ENCODE peak calls at places on chromosomes 6 and 20, in four cellular contexts. X is mesendoderm, O is IMR-90, C is H1. N is an unnamed sample.

GRCh38 chr20:42204261-42204660 is 586.1 kb upstream of the CHD6 start:
- DNase-seq in X (peak), O (no peak), C (no peak), N (peak)

GRCh38 chr20:4084096-4084495 is 68.7 kb upstream of the RNF24 start:
- DNase-seq in X (no peak), O (no peak), C (no peak), N (no peak)

GRCh38 chr20:24692429-24693190 is 223.2 kb downstream of the SYNDIG1 start:
- DNase-seq in X (no peak), O (no peak), C (peak), N (no peak)

GRCh38 chr6:43334466-43335095 is 26.0 kb upstream of the CRIP3 start:
- DNase-seq in X (peak), O (peak), C (no peak), N (peak)

GRCh38 chr6:403659-404655 is 12.4 kb downstream of the IRF4 start:
- DNase-seq in X (no peak), O (no peak), C (no peak), N (no peak)

GRCh38 chr6:17281497-17282481 is 628 bp downstream of the RBM24 start:
- DNase-seq in X (peak), O (peak), C (peak), N (peak)

GRCh38 chr6:98526465-98526864 is 307.9 kb upstream of the POU3F2 start:
- DNase-seq in X (no peak), O (no peak), C (no peak), N (no peak)

GRCh38 chr6:133495205-133495903 is 254.2 kb downstream of the EYA4 start:
- DNase-seq in X (no peak), O (no peak), C (no peak), N (no peak)

GRCh38 chr20:61923371-61924166 is 142.1 kb downstream of the TAF4 start:
- DNase-seq in X (no peak), O (no peak), C (peak), N (no peak)

GRCh38 chr6:11188161-11188915 is 44.1 kb downstream of the NEDD9 start:
- DNase-seq in X (no peak), O (peak), C (no peak), N (no peak)

GRCh38 chr6:87376643-87377042 is 31.1 kb upstream of the CFAP206 start:
- DNase-seq in X (no peak), O (no peak), C (no peak), N (no peak)

GRCh38 chr6:132188865-132189264 is 212.4 kb downstream of the MOXD1 start:
- DNase-seq in X (no peak), O (peak), C (no peak), N (no peak)

GRCh38 chr6:130913119-130913518 is 85.9 kb downstream of the SMLR1 start:
- DNase-seq in X (peak), O (no peak), C (no peak), N (no peak)

GRCh38 chr6:159919011-159919511 is 28.3 kb downstream of the MAS1 start:
- DNase-seq in X (no peak), O (peak), C (no peak), N (no peak)

GRCh38 chr20:61661583-61661982 is 404.1 kb downstream of the TAF4 start:
- DNase-seq in X (no peak), O (no peak), C (no peak), N (no peak)

GRCh38 chr6:167647333-167647732 is 179.4 kb upstream of the AFDN start:
- DNase-seq in X (peak), O (no peak), C (no peak), N (no peak)

GRCh38 chr6:168725821-168726220 is 284.8 kb downstream of the SMOC2 start:
- DNase-seq in X (no peak), O (no peak), C (no peak), N (no peak)

GRCh38 chr6:1024587-1024986 is 287.3 kb upstream of the FOXQ1 start:
- DNase-seq in X (peak), O (peak), C (no peak), N (no peak)

GRCh38 chr20:63148696-63149095 is 67.2 kb downstream of the YTHDF1 start:
- DNase-seq in X (no peak), O (no peak), C (no peak), N (no peak)

GRCh38 chr20:53735536-53736050 is 142.0 kb upstream of the ZNF217 start:
- DNase-seq in X (no peak), O (peak), C (no peak), N (no peak)

GRCh38 chr6:13278184-13278583 is 50.2 kb downstream of the TBC1D7 start:
- DNase-seq in X (peak), O (no peak), C (peak), N (no peak)

GRCh38 chr6:11224252-11224965 is 8.1 kb downstream of the NEDD9 start:
- DNase-seq in X (no peak), O (peak), C (no peak), N (no peak)

GRCh38 chr6:24621626-24622360 is 24.2 kb downstream of the KIAA0319 start:
- DNase-seq in X (no peak), O (no peak), C (no peak), N (no peak)

GRCh38 chr6:87088076-87088475 is 6.8 kb downstream of the CGA start:
- DNase-seq in X (no peak), O (no peak), C (no peak), N (no peak)

GRCh38 chr6:141988954-141989705 is 143.6 kb upstream of the GJE1 start:
- DNase-seq in X (peak), O (peak), C (peak), N (peak)

GRCh38 chr6:37521674-37522073 is 22.0 kb upstream of the CCDC167 start:
- DNase-seq in X (no peak), O (no peak), C (no peak), N (no peak)

GRCh38 chr20:49727473-49727872 is 13.8 kb upstream of the B4GALT5 start:
- DNase-seq in X (no peak), O (no peak), C (no peak), N (no peak)

GRCh38 chr20:58511364-58511763 is 3.8 kb downstream of the APCDD1L start:
- DNase-seq in X (no peak), O (peak), C (no peak), N (no peak)

GRCh38 chr6:164124986-164125385 is 710.5 kb downstream of the QKI start:
- DNase-seq in X (no peak), O (no peak), C (no peak), N (no peak)

GRCh38 chr6:129114992-129115391 is 232.1 kb downstream of the LAMA2 start:
- DNase-seq in X (no peak), O (no peak), C (no peak), N (no peak)

GRCh38 chr20:3115190-3116107 is 30.9 kb upstream of the AVP start:
- DNase-seq in X (peak), O (peak), C (peak), N (peak)

GRCh38 chr6:158593670-158594069 is 33.8 kb downstream of the TMEM181 start:
- DNase-seq in X (no peak), O (no peak), C (no peak), N (no peak)

GRCh38 chr6:85923013-85923430 is 280.3 kb upstream of the SYNCRIP start:
- DNase-seq in X (peak), O (peak), C (peak), N (peak)

GRCh38 chr6:166830891-166831363 is 125.4 kb downstream of the RNASET2 start:
- DNase-seq in X (no peak), O (no peak), C (no peak), N (no peak)

GRCh38 chr6:31614075-31614619 is 887 bp upstream of the AIF1 start:
- DNase-seq in X (no peak), O (no peak), C (no peak), N (no peak)
- H2BK15ac ChIP-seq in X (no peak), O (no peak), C (peak), N (no peak)

DNA sequence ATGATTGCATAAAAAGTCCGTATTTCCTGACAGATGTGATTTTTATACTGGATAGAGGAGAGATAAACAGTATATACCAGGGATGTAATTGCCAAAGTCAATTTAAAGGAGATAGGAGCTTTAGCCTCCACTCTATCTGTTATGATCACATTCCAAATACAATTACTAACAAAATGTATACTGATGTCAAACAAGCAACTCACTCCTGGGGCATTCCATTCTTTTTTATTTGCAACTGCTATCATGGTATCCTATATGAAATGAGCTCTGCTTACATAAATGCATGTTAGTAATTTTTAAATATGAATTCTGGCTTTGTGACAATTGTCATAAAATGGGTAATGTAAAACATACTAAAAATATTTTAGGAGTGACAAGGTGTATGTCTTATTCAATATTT is 751.1 kb downstream of the HACE1 start:
- DNase-seq in X (no peak), O (no peak), C (no peak), N (no peak)
- H3K27ac ChIP-seq in X (no peak), O (no peak), C (no peak), N (no peak)

GRCh38 chr6:34887753-34888440 is at the start of gene TAF11:
- DNase-seq in X (peak), O (peak), C (peak), N (peak)

GRCh38 chr6:34890526-34890910 is 1.5 kb downstream of the ANKS1A start:
- DNase-seq in X (no peak), O (no peak), C (no peak), N (no peak)

GRCh38 chr6:34891296-34891695 is 2.2 kb downstream of the ANKS1A start:
- DNase-seq in X (no peak), O (no peak), C (no peak), N (no peak)

GRCh38 chr6:34888441-34888820 is 589 bp upstream of the TAF11 start:
- DNase-seq in X (no peak), O (no peak), C (no peak), N (no peak)

DNA sequence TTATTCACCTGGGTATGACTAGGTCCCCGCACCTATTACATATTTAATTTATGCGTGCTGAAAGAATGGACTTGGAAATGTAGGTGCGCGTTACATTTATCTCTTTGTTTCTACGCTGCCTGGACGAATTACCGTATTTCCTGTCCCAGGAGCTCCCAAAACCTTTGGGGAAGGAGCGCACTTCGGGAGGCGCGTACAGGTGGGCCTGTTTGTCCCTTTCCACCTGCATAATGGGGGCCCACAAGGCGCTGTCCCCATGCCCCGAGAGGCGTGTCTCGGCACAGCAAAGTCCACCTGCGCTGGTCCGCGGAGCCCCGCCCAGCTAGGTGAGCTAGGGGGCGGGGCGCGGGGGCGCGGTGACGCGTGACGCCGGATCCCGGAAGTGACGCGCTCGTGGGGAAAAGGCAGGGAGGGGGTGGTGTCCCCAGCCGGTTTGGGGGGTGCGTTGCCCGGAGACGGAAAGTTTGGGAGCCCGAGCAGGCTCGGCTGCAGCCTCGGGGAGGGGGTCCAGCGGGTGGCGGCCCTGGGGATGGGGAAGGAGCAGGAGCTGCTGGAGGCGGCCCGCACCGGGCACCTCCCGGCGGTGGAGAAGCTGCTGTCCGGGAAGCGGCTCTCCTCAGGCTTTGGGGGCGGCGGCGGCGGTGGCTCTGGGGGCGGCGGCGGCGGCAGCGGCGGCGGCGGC is at the start of gene ANKS1A:
- DNase-seq in X (peak), O (peak), C (peak), N (peak)
- H2BK15ac ChIP-seq in X (no peak), O (no peak), C (peak), N (peak)

DNA sequence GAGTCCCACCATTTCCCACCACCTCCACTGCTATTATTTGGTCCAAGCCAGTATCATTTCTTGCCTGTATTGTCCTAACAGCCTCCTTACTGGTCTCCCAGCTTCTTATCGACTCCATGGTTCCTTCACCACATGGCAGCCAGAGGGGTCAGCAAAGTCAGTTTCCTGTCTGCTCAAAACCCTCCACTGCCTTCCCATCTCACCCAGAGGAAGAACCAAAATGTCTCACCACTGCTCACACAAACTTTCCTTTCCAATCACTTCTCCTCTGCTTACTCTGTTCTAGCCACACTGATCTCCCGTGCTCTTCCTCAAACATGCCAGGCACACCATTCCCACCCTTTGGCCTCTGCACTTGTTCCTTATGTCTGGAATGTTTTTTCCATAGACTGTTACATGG is 39.7 kb downstream of the BCL2L1 start:
- DNase-seq in X (no peak), O (no peak), C (no peak), N (no peak)
- H3K27ac ChIP-seq in X (no peak), O (no peak), C (no peak), N (no peak)

GRCh38 chr6:151325075-151326050 is 66.0 kb downstream of the ZBTB2 start:
- DNase-seq in X (peak), O (peak), C (no peak), N (peak)
- H2BK15ac ChIP-seq in X (no peak), O (peak), C (no peak), N (no peak)